ENCODE peak calls at places on chromosomes 16 and 17, in nine cellular contexts. O is lung, R is BE2C, P is A549, M is mucosa of descending colon, N is prostate gland, X is OCI-LY7, W is lower lobe of right lung, H is Peyer's patch. V is an unnamed sample.

GRCh38 chr17:60392845-60393702 is 1.1 kb upstream of the USP32 start:
- DNase-seq in O (peak; percentile 58), R (peak; percentile 47), P (peak; percentile 35), M (no peak), N (peak; percentile 44), X (peak; percentile 19), W (peak; percentile 52), H (peak; percentile 52), V (no peak)

GRCh38 chr17:3747805-3748204 is 24.1 kb downstream of the HASPIN start:
- DNase-seq in O (no peak), R (no peak), P (no peak), M (no peak), N (no peak), X (no peak), W (no peak), H (no peak), V (no peak)

GRCh38 chr17:81469266-81469665 is 43.3 kb downstream of the ACTG1 start:
- DNase-seq in O (no peak), R (no peak), P (no peak), M (no peak), N (no peak), X (no peak), W (no peak), H (no peak), V (no peak)

GRCh38 chr16:345686-346231 is 6.8 kb downstream of the AXIN1 start:
- DNase-seq in O (no peak), R (no peak), P (no peak), M (no peak), N (no peak), X (no peak), W (no peak), H (no peak), V (no peak)

GRCh38 chr16:79651363-79651762 is 50.8 kb upstream of the MAF start:
- DNase-seq in O (peak; percentile 54), R (no peak), P (peak; percentile 25), M (peak; percentile 48), N (peak; percentile 36), X (no peak), W (no peak), H (peak; percentile 61), V (no peak)

GRCh38 chr16:12629271-12629670 is 174.4 kb downstream of the CPPED1 start:
- DNase-seq in O (no peak), R (no peak), P (peak; percentile 67), M (no peak), N (no peak), X (no peak), W (no peak), H (no peak), V (no peak)

GRCh38 chr17:27846042-27846655 is 45.8 kb upstream of the NOS2 start:
- DNase-seq in O (no peak), R (no peak), P (no peak), M (no peak), N (no peak), X (no peak), W (no peak), H (peak; percentile 77), V (no peak)

GRCh38 chr17:34025179-34025551 is 229.9 kb upstream of the CCL2 start:
- DNase-seq in O (no peak), R (no peak), P (no peak), M (no peak), N (no peak), X (no peak), W (no peak), H (no peak), V (no peak)

GRCh38 chr16:70548936-70549335 is 25.3 kb downstream of the SF3B3 start:
- DNase-seq in O (no peak), R (no peak), P (no peak), M (no peak), N (no peak), X (no peak), W (no peak), H (no peak), V (no peak)

GRCh38 chr17:81867123-81867951 is 3.8 kb downstream of the ARHGDIA start:
- DNase-seq in O (no peak), R (peak; percentile 66), P (no peak), M (peak; percentile 75), N (no peak), X (peak; percentile 67), W (no peak), H (peak; percentile 63), V (peak; percentile 84)

GRCh38 chr16:50282955-50283631 is 16.7 kb downstream of the ADCY7 start:
- DNase-seq in O (no peak), R (no peak), P (no peak), M (peak; percentile 34), N (no peak), X (no peak), W (no peak), H (no peak), V (no peak)
- H3K4me1 ChIP-seq in O (no peaks in the 10 kb centered on the region), R (peaks cover 10% of the 10 kb centered on the region), P (peaks cover 4% of the 10 kb centered on the region), M (peaks cover 29% of the 10 kb centered on the region), N (no peaks in the 10 kb centered on the region), X (peaks cover 71% of the 10 kb centered on the region), W (peaks cover 66% of the 10 kb centered on the region), H (peaks cover 40% of the 10 kb centered on the region), V (no peaks in the 10 kb centered on the region)

DNA sequence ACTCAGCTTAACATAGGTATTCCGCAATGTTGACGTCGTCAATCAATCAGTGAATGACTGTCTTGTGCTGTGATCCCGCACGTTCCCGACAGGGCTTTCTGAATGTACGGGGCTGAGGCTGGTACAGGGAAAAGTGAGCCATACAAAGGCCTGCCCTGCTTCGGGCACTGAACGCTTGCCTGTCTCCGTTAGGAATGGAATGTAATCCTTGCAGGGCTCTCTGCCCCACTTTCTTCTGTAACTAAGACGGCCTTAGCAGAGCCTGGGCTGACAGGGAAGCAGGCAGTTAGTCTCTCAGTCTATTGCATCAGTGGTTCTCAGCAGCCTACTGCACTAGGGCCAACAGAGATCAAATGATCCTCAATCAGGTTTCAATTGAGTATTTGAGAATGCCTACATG is 16.2 kb upstream of the MYH3 start:
- DNase-seq in O (no peak), R (no peak), P (no peak), M (no peak), N (no peak), X (no peak), W (no peak), H (no peak), V (no peak)
- TF ChIP-seq CTCF in O (no peak), R (no peak), P (no peak), M (no peak), N (no peak), X (no peak), W (no peak), H (no peak), V (no peak)

DNA sequence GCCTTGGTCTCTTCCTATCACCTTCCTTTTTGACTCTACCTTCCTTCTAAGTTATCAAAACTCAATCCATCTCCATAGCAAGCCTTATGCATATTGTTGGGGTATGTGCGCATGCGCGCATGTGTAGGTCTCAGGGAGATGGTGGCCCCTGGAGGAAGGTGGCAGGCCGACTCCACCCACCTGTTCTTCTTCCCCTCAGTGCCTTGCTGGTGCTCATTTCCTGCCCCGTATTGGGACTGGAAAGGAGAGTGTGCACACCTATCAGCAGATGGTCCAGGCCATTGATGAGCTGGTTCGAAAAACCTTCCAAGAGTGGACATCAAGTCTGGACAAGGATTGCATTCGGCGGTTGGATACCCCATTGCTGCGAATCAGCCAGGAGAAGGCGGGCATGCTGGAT is 25.2 kb downstream of the DNAH2 start:
- DNase-seq in O (no peak), R (no peak), P (no peak), M (no peak), N (no peak), X (no peak), W (no peak), H (no peak), V (no peak)
- H3K4me3 ChIP-seq in O (no peak overlapping the region), R (no peak overlapping the region), P (no peak overlapping the region), M (no peak overlapping the region), N (no peak overlapping the region), X (no peak overlapping the region), W (no peak overlapping the region), H (no peak overlapping the region), V (no peak overlapping the region)

GRCh38 chr17:31493656-31494155 is 102.2 kb downstream of the RAB11FIP4 start:
- DNase-seq in O (no peak), R (no peak), P (no peak), M (peak; percentile 58), N (no peak), X (no peak), W (no peak), H (no peak), V (no peak)
- H3K4me1 ChIP-seq in O (no peaks in the 10 kb centered on the region), R (no peaks in the 10 kb centered on the region), P (peaks cover 3% of the 10 kb centered on the region), M (peaks cover 64% of the 10 kb centered on the region), N (no peaks in the 10 kb centered on the region), X (peaks cover 72% of the 10 kb centered on the region), W (peaks cover 69% of the 10 kb centered on the region), H (peaks cover 48% of the 10 kb centered on the region), V (peaks cover 25% of the 10 kb centered on the region)

DNA sequence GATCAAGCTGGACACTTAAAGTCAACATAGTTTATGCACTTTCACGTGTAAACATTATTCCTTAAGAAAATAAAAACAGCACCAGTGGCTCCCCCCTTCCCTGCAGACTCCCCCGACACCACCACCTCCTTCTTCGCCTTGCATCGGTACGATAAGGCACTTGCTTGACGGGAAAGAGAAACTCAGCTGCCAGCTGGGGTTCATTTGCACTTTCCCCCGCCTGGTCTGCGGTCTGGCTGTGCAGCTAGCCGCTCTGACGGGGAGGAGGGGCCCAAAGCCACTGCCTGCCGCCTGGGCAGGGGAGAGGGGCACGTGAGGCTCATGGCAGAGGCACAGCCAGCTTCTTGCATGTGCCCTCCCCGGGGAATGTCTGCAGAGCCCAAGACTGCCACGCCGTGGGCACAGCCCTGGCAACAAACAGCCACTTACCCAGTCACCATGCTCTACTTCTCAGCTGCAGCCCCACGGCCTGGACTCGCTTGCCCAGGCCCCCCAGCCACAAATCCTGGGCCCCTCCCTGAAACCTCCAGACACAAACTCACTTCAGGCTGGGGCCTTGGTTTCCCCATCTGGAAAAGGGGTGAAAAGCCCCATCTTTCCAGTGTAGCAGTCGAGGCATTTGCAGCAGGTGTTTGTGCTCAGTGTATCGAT is 16.5 kb upstream of the PRM1 start:
- DNase-seq in O (peak; percentile 83), R (peak; percentile 71), P (no peak), M (peak; percentile 89), N (peak; percentile 84), X (peak; percentile 96), W (peak; percentile 87), H (peak; percentile 94), V (no peak)
- TF ChIP-seq CTCF in O (no peak), R (no peak), P (no peak), M (no peak), N (no peak), X (peak; percentile 41), W (peak; percentile 11), H (peak; percentile 19), V (no peak)

DNA sequence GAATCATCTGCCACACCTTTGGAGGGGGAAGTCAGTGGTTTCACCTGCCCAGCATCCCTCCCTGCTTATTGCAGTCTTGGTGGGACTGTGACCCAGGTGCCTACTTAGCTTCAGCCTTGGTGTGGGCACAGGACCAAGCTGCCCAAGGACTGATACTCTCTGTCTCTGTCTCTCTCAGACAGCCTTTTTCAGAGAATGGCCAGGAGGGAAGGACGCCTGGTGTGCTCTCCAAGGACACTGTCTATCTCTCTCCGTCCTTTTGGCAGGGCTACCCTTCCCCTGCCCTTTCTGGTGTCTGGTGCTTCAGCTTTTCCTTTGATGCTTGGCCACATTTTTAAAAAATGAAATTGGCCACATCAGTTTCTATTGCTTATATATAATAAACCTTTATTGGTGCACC is 19.6 kb downstream of the PIK3R6 start:
- DNase-seq in O (no peak), R (no peak), P (no peak), M (no peak), N (no peak), X (no peak), W (no peak), H (peak; percentile 2), V (no peak)
- H3K4me3 ChIP-seq in O (no peak overlapping the region), R (no peak overlapping the region), P (no peak overlapping the region), M (no peak overlapping the region), N (no peak overlapping the region), X (no peak overlapping the region), W (no peak overlapping the region), H (no peak overlapping the region), V (no peak overlapping the region)